ENCODE peak calls at places on chromosomes 3 and 15, in six cellular contexts. S is naive thymus-derived CD4-positive, alpha-beta T cell; I is adrenal gland; A is fibroblast of lung; K is psoas muscle; T is OCI-LY7. N is an unnamed sample. For H3K4me1 and H3K36me3, the result is how much of the 10 kb centered on the place peaks cover.

GRCh38 chr3:125480656-125481374 is 39.2 kb downstream of the SNX4 start:
- DNase-seq in S (no peak), T (no peak), K (no peak), I (no peak), A (peak), N (no peak)

GRCh38 chr3:47096955-47097354 is 67.0 kb downstream of the SETD2 start:
- DNase-seq in S (no peak), T (no peak), I (no peak), A (peak), K (no peak), N (no peak)

GRCh38 chr15:83372434-83372873 is 74.7 kb upstream of the SH3GL3 start:
- DNase-seq in I (no peak), S (no peak), T (no peak), A (no peak), K (no peak), N (no peak)

GRCh38 chr3:157081681-157082210 is 78.2 kb downstream of the CCNL1 start:
- DNase-seq in S (peak), T (peak), K (peak), A (peak), I (peak), N (peak)

GRCh38 chr3:30612422-30613134 is 6.2 kb downstream of the TGFBR2 start:
- DNase-seq in T (no peak), K (no peak), A (no peak), I (no peak), S (no peak), N (no peak)

GRCh38 chr3:183518446-183519185 is 36.9 kb downstream of the KLHL6 start:
- DNase-seq in A (no peak), I (no peak), S (no peak), K (no peak), T (peak), N (no peak)

GRCh38 chr15:78508272-78508671 is 895 bp downstream of the HYKK start:
- DNase-seq in S (no peak), T (no peak), A (no peak), I (no peak), K (no peak), N (no peak)

GRCh38 chr3:59143447-59143846 is 93.6 kb upstream of the CFAP20DC start:
- DNase-seq in A (no peak), I (no peak), K (no peak), S (no peak), T (no peak), N (no peak)

GRCh38 chr3:170078620-170079281 is 41.0 kb downstream of the GPR160 start:
- DNase-seq in K (no peak), T (peak), S (no peak), I (no peak), A (no peak), N (no peak)

GRCh38 chr15:63083046-63083445 is 38.6 kb upstream of the LACTB start:
- DNase-seq in S (no peak), K (no peak), I (no peak), T (no peak), A (no peak), N (no peak)

GRCh38 chr3:68817243-68817642 is 115.1 kb downstream of the TAFA4 start:
- DNase-seq in A (peak), S (no peak), I (no peak), T (no peak), K (no peak), N (no peak)

GRCh38 chr3:104763007-104763406 is 603.7 kb upstream of the ALCAM start:
- DNase-seq in T (no peak), K (no peak), I (no peak), A (peak), S (no peak), N (no peak)

GRCh38 chr15:51131596-51132290 is 37.0 kb upstream of the TNFAIP8L3 start:
- DNase-seq in I (no peak), S (no peak), T (no peak), K (no peak), A (no peak), N (no peak)

GRCh38 chr3:152355744-152356665 is 87.3 kb downstream of the MBNL1 start:
- DNase-seq in T (no peak), A (peak), S (no peak), I (no peak), K (no peak), N (no peak)

GRCh38 chr3:146247906-146248305 is 3.0 kb downstream of the PLSCR4 start:
- DNase-seq in A (peak), S (no peak), K (no peak), I (no peak), T (no peak), N (no peak)

GRCh38 chr3:142180761-142181362 is 31.5 kb upstream of the TFDP2 start:
- DNase-seq in T (peak), A (peak), K (peak), S (no peak), I (peak), N (no peak)

GRCh38 chr15:23694592-23694991 is 7.5 kb upstream of the NDN start:
- DNase-seq in A (no peak), S (no peak), I (no peak), K (no peak), T (no peak), N (no peak)
- H3K4me1 ChIP-seq in A (under half), S (under half), I (under half), K (under half), T (under half), N (under half)

GRCh38 chr3:71168961-71169411 is 414.5 kb downstream of the FOXP1 start:
- DNase-seq in A (no peak), T (no peak), S (no peak), I (no peak), K (no peak), N (no peak)
- H3K27ac ChIP-seq in A (no peak), T (no peak), S (no peak), I (no peak), K (peak), N (peak)

GRCh38 chr3:127017229-127017628 is 34.3 kb downstream of the PLXNA1 start:
- DNase-seq in K (no peak), I (no peak), T (no peak), S (no peak), A (no peak), N (no peak)

GRCh38 chr3:127019449-127019848 is 36.5 kb downstream of the PLXNA1 start:
- DNase-seq in A (no peak), T (no peak), K (no peak), S (no peak), I (no peak), N (no peak)

GRCh38 chr3:127016461-127016860 is 33.5 kb downstream of the PLXNA1 start:
- DNase-seq in T (no peak), K (no peak), I (no peak), S (no peak), A (no peak), N (no peak)

GRCh38 chr3:127017781-127018180 is 34.9 kb downstream of the PLXNA1 start:
- DNase-seq in T (no peak), K (no peak), I (no peak), S (no peak), A (no peak), N (no peak)

GRCh38 chr3:127018306-127018828 is 35.5 kb downstream of the PLXNA1 start:
- DNase-seq in A (no peak), T (no peak), I (no peak), S (no peak), K (no peak), N (no peak)
- H3K36me3 ChIP-seq in A (under half), T (under half), I (half or more), S (under half), K (under half), N (half or more)

GRCh38 chr3:37701729-37702128 is 160.0 kb upstream of the CTDSPL start:
- DNase-seq in I (no peak), A (no peak), T (no peak), K (no peak), S (no peak), N (no peak)

GRCh38 chr3:37704129-37704528 is 157.6 kb upstream of the CTDSPL start:
- DNase-seq in I (no peak), K (no peak), S (no peak), A (no peak), T (no peak), N (no peak)

GRCh38 chr3:37702478-37703154 is 159.1 kb upstream of the CTDSPL start:
- DNase-seq in T (peak), K (no peak), I (no peak), A (no peak), S (no peak), N (no peak)

GRCh38 chr3:37703633-37704032 is 158.0 kb upstream of the CTDSPL start:
- DNase-seq in A (peak), S (no peak), I (no peak), K (no peak), T (no peak), N (no peak)

DNA sequence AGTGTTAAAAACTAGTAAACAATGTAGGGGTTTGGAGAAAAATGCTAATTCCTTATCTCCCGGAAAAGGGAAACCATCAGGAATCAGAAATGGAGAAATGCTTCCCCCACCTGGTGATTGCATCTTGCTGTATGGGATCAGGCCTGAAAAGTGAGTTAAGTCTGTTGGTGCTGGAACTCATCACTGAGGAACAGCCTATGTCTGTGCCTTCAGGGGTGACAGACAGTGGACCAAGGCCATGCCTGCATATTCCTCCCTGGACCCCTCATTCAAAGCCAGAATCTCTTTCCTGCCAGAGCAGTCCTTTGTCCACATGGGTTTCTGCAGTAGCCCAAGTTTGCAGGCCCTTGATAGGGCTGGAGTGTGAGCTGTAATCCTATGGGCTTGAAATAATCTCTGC is 160.8 kb upstream of the CTDSPL start:
- DNase-seq in I (no peak), T (no peak), K (no peak), S (no peak), A (no peak), N (no peak)
- H3K4me1 ChIP-seq in I (under half), T (under half), K (under half), S (under half), A (under half), N (under half)

DNA sequence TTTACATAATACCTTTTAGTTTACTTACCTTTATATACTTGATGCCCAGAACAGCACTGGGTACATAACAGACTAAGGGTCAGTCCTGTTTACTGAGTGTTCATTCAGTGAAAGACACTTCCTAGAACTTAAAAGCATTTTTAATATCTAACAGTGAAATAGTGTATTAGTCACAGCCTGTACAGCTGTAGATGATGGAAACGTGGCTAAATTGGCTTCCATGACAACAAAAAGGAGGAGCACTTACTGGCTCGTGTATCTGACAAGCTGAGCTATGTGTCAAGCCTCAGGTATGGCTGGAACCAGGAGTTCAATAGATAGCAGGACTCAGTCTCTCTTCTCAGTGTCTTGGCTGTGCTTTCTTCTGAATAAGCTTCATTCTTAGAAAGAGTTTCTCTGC is 40.2 kb downstream of the CMTM8 start:
- DNase-seq in S (no peak), A (peak), I (peak), T (no peak), K (no peak), N (no peak)
- H3K27ac ChIP-seq in S (no peak), A (no peak), I (no peak), T (no peak), K (no peak), N (no peak)

DNA sequence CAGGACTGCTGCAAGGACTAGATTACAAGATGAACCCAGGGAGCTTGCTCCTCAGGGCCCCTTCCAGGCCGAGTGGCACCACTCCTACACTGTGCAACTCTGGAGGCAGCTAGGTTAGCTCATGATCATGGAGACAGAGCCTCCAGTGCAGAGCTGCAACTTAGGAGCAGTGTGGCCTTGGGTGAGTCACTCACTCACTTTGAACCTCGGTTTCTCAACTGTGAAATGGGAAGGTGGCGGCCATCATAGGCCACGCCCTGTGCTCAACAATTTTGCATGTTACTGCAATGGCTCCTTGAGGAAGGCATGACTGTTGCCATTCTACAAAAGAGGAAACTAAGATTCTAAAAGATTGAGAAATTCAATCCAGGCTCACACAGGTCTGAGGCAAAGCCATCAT is 11.2 kb upstream of the CXCR6 start:
- DNase-seq in S (no peak), T (no peak), I (no peak), A (no peak), K (no peak), N (no peak)
- H3K36me3 ChIP-seq in S (under half), T (half or more), I (half or more), A (under half), K (under half), N (half or more)

DNA sequence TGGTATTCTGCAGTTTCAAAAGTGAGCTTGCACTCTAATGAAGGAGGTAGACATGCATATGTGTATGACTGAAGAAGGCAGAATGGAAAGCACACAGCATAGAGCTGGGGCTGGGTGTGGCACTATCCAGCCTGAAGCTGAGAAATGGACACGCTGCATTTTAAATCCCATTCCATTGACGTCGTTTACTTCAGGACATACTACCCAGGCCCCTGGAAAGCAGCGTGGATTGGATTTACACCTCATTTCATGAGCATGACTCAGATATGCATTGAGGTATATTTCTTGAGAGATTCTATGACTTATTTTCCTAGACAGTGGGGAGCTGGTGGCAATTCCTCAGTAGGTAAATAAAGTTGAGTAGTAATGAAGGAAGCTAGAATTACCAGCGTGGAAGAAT is 101.4 kb downstream of the ABI3BP start:
- DNase-seq in K (no peak), I (no peak), S (no peak), T (no peak), A (no peak), N (no peak)
- H3K4me1 ChIP-seq in K (under half), I (under half), S (under half), T (under half), A (under half), N (under half)

N was measured in thoracic aorta.